ENCODE peak calls at places on chromosomes 4 and X, in eight cellular contexts. L is NB4; P is bronchial epithelial cell; I is aorta; F is effector memory CD4-positive, alpha-beta T cell; C is IMR-90; E is Panc1; R is HFF-Myc. N is an unnamed sample.

GRCh38 chrX:13485167-13485566 is 84.2 kb upstream of the EGFL6 start:
- DNase-seq in I (no peak), F (no peak), C (no peak), R (no peak), P (peak), L (no peak), E (no peak), N (no peak)

GRCh38 chrX:47230136-47230868 is 2.5 kb upstream of the USP11 start:
- DNase-seq in R (no peak), F (no peak), I (no peak), E (no peak), P (no peak), L (no peak), C (no peak), N (no peak)

GRCh38 chrX:129769467-129770154 is 10.1 kb upstream of the SASH3 start:
- DNase-seq in F (peak), I (no peak), C (no peak), R (no peak), L (peak), P (no peak), E (no peak), N (peak)

GRCh38 chr4:32624943-32625603 is 1904.9 kb downstream of the PCDH7 start:
- DNase-seq in C (no peak), L (no peak), F (no peak), E (no peak), P (peak), R (no peak), I (no peak), N (no peak)

GRCh38 chrX:120291211-120291610 is 20.1 kb downstream of the TMEM255A start:
- DNase-seq in R (no peak), L (peak), C (no peak), P (no peak), E (no peak), F (no peak), I (no peak), N (no peak)

GRCh38 chrX:40148439-40149285 is 50.9 kb upstream of the BCOR start:
- DNase-seq in R (no peak), P (no peak), L (peak), E (no peak), F (no peak), C (no peak), I (no peak), N (no peak)

GRCh38 chr4:27407616-27408015 is 547.0 kb downstream of the STIM2 start:
- DNase-seq in E (no peak), C (no peak), F (no peak), L (no peak), P (no peak), I (no peak), R (no peak), N (no peak)

GRCh38 chr4:177759714-177760113 is 317.5 kb upstream of the AGA start:
- DNase-seq in I (no peak), E (no peak), R (no peak), C (no peak), P (peak), F (no peak), L (no peak), N (no peak)

GRCh38 chr4:155675709-155676429 is 9.2 kb downstream of the GUCY1A1 start:
- DNase-seq in I (no peak), P (no peak), E (no peak), F (no peak), R (no peak), L (peak), C (no peak), N (no peak)

GRCh38 chrX:69616520-69617203 is 749 bp downstream of the EDA start:
- DNase-seq in C (no peak), P (no peak), F (peak), E (no peak), R (no peak), I (peak), L (no peak), N (no peak)

GRCh38 chrX:65723706-65724105 is 56.3 kb downstream of the MSN start:
- DNase-seq in F (no peak), P (no peak), R (no peak), I (no peak), E (no peak), C (peak), L (no peak), N (no peak)

GRCh38 chrX:136691028-136691809 is 43.3 kb downstream of the CD40LG start:
- DNase-seq in R (no peak), P (peak), I (no peak), F (no peak), E (no peak), C (peak), L (no peak), N (peak)

GRCh38 chr4:113057891-113058290 is 8.4 kb downstream of the ANK2 start:
- DNase-seq in L (no peak), C (no peak), R (no peak), P (peak), F (no peak), I (no peak), E (no peak), N (no peak)

GRCh38 chrX:113962338-113962737 is 621.5 kb upstream of the HTR2C start:
- DNase-seq in I (no peak), R (no peak), P (no peak), L (peak), F (no peak), E (no peak), C (no peak), N (no peak)

GRCh38 chr4:155900402-155900801 is 3.1 kb upstream of the TDO2 start:
- DNase-seq in L (no peak), C (peak), F (no peak), E (no peak), R (no peak), P (peak), I (no peak), N (no peak)

GRCh38 chr4:122045533-122045932 is 93.7 kb upstream of the TRPC3 start:
- DNase-seq in E (no peak), F (no peak), C (peak), L (no peak), I (no peak), R (peak), P (peak), N (no peak)

GRCh38 chr4:98996056-98996941 is 778 bp downstream of the METAP1 start:
- DNase-seq in L (peak), E (no peak), C (peak), P (peak), F (no peak), I (no peak), R (peak), N (no peak)

GRCh38 chr4:64784125-64784524 is 374.9 kb upstream of the TECRL start:
- DNase-seq in P (peak), C (no peak), R (no peak), I (no peak), E (no peak), F (no peak), L (no peak), N (no peak)

GRCh38 chr4:1640110-1640509 is 44.0 kb downstream of the FAM53A start:
- DNase-seq in F (no peak), C (no peak), E (no peak), I (no peak), P (no peak), R (no peak), L (no peak), N (no peak)

GRCh38 chr4:71290481-71290880 is 48.3 kb upstream of the SLC4A4 start:
- DNase-seq in L (no peak), P (no peak), F (no peak), I (no peak), R (no peak), C (peak), E (no peak), N (no peak)

GRCh38 chrX:65688403-65688881 is 21.0 kb downstream of the MSN start:
- DNase-seq in E (no peak), R (no peak), L (peak), I (no peak), P (peak), F (no peak), C (peak), N (no peak)

GRCh38 chrX:124406294-124407013 is 60.1 kb downstream of the SH2D1A start:
- DNase-seq in C (peak), P (peak), I (no peak), L (peak), E (peak), R (peak), F (no peak), N (peak)

GRCh38 chr4:174023641-174024040 is 259.8 kb downstream of the FBXO8 start:
- DNase-seq in L (no peak), F (no peak), C (peak), I (no peak), E (no peak), P (peak), R (peak), N (no peak)

GRCh38 chrX:152206426-152206825 is 68.0 kb upstream of the MAGEA10 start:
- DNase-seq in L (no peak), F (no peak), P (no peak), R (no peak), I (no peak), E (no peak), C (no peak), N (no peak)

GRCh38 chr4:154491731-154492249 is at the start of gene DCHS2:
- DNase-seq in L (no peak), F (no peak), C (no peak), E (no peak), R (no peak), I (peak), P (no peak), N (peak)

GRCh38 chrX:130704053-130705038 is 198.7 kb downstream of the ENOX2 start:
- DNase-seq in C (peak), P (peak), F (no peak), L (no peak), E (no peak), R (no peak), I (no peak), N (no peak)

GRCh38 chr4:32142075-32142474 is 1421.9 kb downstream of the PCDH7 start:
- DNase-seq in F (no peak), C (no peak), R (no peak), E (no peak), I (no peak), L (peak), P (no peak), N (no peak)

GRCh38 chr4:25813705-25814104 is 49.1 kb downstream of the SEL1L3 start:
- DNase-seq in C (peak), R (no peak), I (no peak), P (peak), F (no peak), L (no peak), E (no peak), N (no peak)

GRCh38 chr4:176335421-176335820 is 15.7 kb downstream of the SPCS3 start:
- DNase-seq in C (peak), E (no peak), R (no peak), P (peak), L (no peak), I (no peak), F (no peak), N (no peak)

GRCh38 chr4:170391066-170391754 is 301.5 kb upstream of the AADAT start:
- DNase-seq in P (peak), L (peak), C (peak), R (no peak), I (no peak), E (no peak), F (no peak), N (peak)

GRCh38 chrX:137290011-137290410 is 256.2 kb upstream of the GPR101 start:
- DNase-seq in C (no peak), R (no peak), E (no peak), L (no peak), I (no peak), P (no peak), F (no peak), N (no peak)

GRCh38 chr4:53015681-53016080 is 153.6 kb downstream of the RASL11B start:
- DNase-seq in E (no peak), I (no peak), C (peak), L (peak), P (peak), F (no peak), R (no peak), N (peak)

GRCh38 chr4:164779811-164780216 is 25.9 kb downstream of the SMIM31 start:
- DNase-seq in P (peak), F (no peak), E (no peak), C (peak), L (peak), I (no peak), R (peak), N (peak)

GRCh38 chrX:37468111-37468739 is 103.2 kb upstream of the LANCL3 start:
- DNase-seq in C (no peak), I (no peak), P (no peak), R (no peak), L (no peak), E (no peak), F (no peak), N (no peak)

GRCh38 chr4:152626790-152627189 is 53.0 kb downstream of the TMEM154 start:
- DNase-seq in L (no peak), F (no peak), E (no peak), I (no peak), P (no peak), C (no peak), R (no peak), N (no peak)

GRCh38 chr4:16443504-16444088 is 217.3 kb upstream of the TAPT1 start:
- DNase-seq in R (peak), F (no peak), P (peak), C (peak), I (no peak), E (peak), L (peak), N (peak)

GRCh38 chrX:103329991-103330390 is at the start of gene TCEAL7:
- DNase-seq in E (no peak), P (peak), F (no peak), C (peak), I (peak), R (no peak), L (no peak), N (no peak)

GRCh38 chr4:88757776-88758175 is 60.1 kb upstream of the NAP1L5 start:
- DNase-seq in P (no peak), F (no peak), C (no peak), L (no peak), R (no peak), E (no peak), I (no peak), N (no peak)
- H3K4me3 ChIP-seq in P (no peak), F (no peak), C (no peak), L (no peak), R (no peak), E (no peak), I (no peak), N (no peak)

GRCh38 chr4:186481998-186482790 is 73.2 kb downstream of the MTNR1A start:
- DNase-seq in I (no peak), P (no peak), C (no peak), R (no peak), L (no peak), E (no peak), F (no peak), N (no peak)

GRCh38 chr4:186486172-186486571 is 69.2 kb downstream of the MTNR1A start:
- DNase-seq in R (no peak), P (no peak), F (no peak), C (peak), L (no peak), I (no peak), E (no peak), N (no peak)

GRCh38 chr4:186487726-186488125 is 67.6 kb downstream of the MTNR1A start:
- DNase-seq in R (no peak), L (no peak), C (no peak), E (no peak), I (no peak), P (no peak), F (no peak), N (no peak)

GRCh38 chr4:186483656-186484055 is 71.7 kb downstream of the MTNR1A start:
- DNase-seq in C (no peak), R (no peak), E (no peak), L (no peak), I (no peak), F (no peak), P (no peak), N (no peak)

GRCh38 chr4:186485621-186486062 is 69.7 kb downstream of the MTNR1A start:
- DNase-seq in F (no peak), P (no peak), C (peak), E (no peak), R (peak), L (no peak), I (peak), N (no peak)
- H3K4me3 ChIP-seq in F (no peak), P (no peak), C (peak), E (peak), R (peak), L (no peak), I (peak), N (no peak)

GRCh38 chrX:23785564-23785963 is 2.6 kb downstream of the SAT1 start:
- DNase-seq in R (no peak), F (no peak), L (no peak), I (no peak), P (no peak), C (no peak), E (no peak), N (no peak)
- H3K4me3 ChIP-seq in R (no peak), F (no peak), L (peak), I (no peak), P (no peak), C (no peak), E (peak), N (no peak)

GRCh38 chr4:6889736-6890324 is 19.8 kb upstream of the TBC1D14 start:
- DNase-seq in C (no peak), F (no peak), R (no peak), I (no peak), L (no peak), P (no peak), E (no peak), N (no peak)
- H3K4me3 ChIP-seq in C (no peak), F (no peak), R (no peak), I (no peak), L (no peak), P (no peak), E (no peak), N (no peak)

GRCh38 chr4:74529284-74530041 is 84.5 kb downstream of the AREG start:
- DNase-seq in R (no peak), E (no peak), F (no peak), C (no peak), I (no peak), L (no peak), P (no peak), N (no peak)
- H3K4me3 ChIP-seq in R (no peak), E (no peak), F (no peak), C (no peak), I (no peak), L (no peak), P (no peak), N (no peak)

DNA sequence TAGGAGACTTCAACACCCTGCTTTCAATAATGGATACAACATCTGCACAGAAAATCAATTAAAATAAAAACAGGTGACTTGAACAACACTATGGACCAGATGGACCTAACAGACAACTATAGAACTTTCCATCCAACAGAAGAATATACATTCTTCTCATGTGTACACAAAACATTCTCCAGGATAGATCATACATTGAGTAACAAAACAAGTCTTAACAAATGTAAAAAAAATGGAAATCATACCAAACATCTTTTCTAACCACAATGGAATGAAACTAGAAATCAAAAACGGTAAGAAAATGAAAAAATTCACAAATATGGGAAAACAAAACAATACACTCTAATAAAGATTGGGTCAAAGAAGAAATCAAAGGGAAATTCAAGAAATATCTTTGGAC is 24.7 kb downstream of the CYP2U1 start:
- DNase-seq in L (no peak), P (peak), F (no peak), E (no peak), I (no peak), C (no peak), R (no peak), N (no peak)
- H3K4me3 ChIP-seq in L (no peak), P (no peak), F (no peak), E (no peak), I (no peak), C (no peak), R (no peak), N (no peak)

GRCh38 chrX:7927259-7928167 is at the start of gene PNPLA4:
- DNase-seq in R (peak), I (peak), L (peak), F (peak), E (no peak), C (peak), P (peak), N (no peak)
- H3K4me3 ChIP-seq in R (peak), I (peak), L (peak), F (peak), E (peak), C (peak), P (peak), N (no peak)

N was measured in Jurkat, Clone E6-1.